ENCODE peak calls at places on chromosomes 5 and 9, in ten cellular contexts. I is PC-3, J is adrenal gland, L is fibroblast of pulmonary artery, K is cardiac fibroblast, E is suprapubic skin, W is fibroblast of lung, A is GM06990, R is neural crest cell, U is psoas muscle. B is an unnamed sample.

GRCh38 chr5:175520321-175520720 is 42.0 kb downstream of the SFXN1 start:
- DNase-seq in I (no peak), J (no peak), L (no peak), K (no peak), E (no peak), W (no peak), A (no peak), R (no peak), U (no peak), B (no peak)

GRCh38 chr9:136902259-136902821 is 16.0 kb downstream of the TRAF2 start:
- DNase-seq in I (peak; percentile 67), J (peak; percentile 87), L (peak; percentile 61), K (peak; percentile 86), E (peak; percentile 79), W (no peak), A (peak; percentile 80), R (no peak), U (peak; percentile 79), B (peak; percentile 76)

GRCh38 chr5:149559712-149560111 is 8.5 kb upstream of the CSNK1A1 start:
- DNase-seq in I (no peak), J (no peak), L (peak; percentile 76), K (peak; percentile 62), E (no peak), W (peak; percentile 83), A (no peak), R (no peak), U (no peak), B (no peak)

GRCh38 chr5:82635561-82636288 is 357.6 kb upstream of the RPS23 start:
- DNase-seq in I (peak; percentile 96), J (no peak), L (peak; percentile 18), K (peak; percentile 90), E (no peak), W (peak; percentile 83), A (no peak), R (no peak), U (no peak), B (no peak)

GRCh38 chr5:138575194-138576015 is at the start of gene HSPA9:
- DNase-seq in I (peak; percentile 98), J (peak; percentile 99), L (peak; percentile 100), K (peak; percentile 100), E (peak; percentile 98), W (peak; percentile 100), A (peak; percentile 96), R (peak; percentile 92), U (peak; percentile 99), B (peak; percentile 99)

GRCh38 chr9:5617749-5618148 is 11.2 kb upstream of the RIC1 start:
- DNase-seq in I (no peak), J (no peak), L (no peak), K (no peak), E (no peak), W (no peak), A (peak; percentile 73), R (no peak), U (no peak), B (no peak)

GRCh38 chr5:15601274-15601673 is 101.3 kb downstream of the FBXL7 start:
- DNase-seq in I (no peak), J (no peak), L (no peak), K (no peak), E (no peak), W (peak; percentile 23), A (no peak), R (no peak), U (no peak), B (peak; percentile 39)

GRCh38 chr9:113316032-113316431 is 12.9 kb upstream of the RNF183 start:
- DNase-seq in I (no peak), J (no peak), L (no peak), K (no peak), E (no peak), W (no peak), A (no peak), R (peak; percentile 6), U (no peak), B (no peak)

GRCh38 chr9:104907278-104907951 is 20.5 kb downstream of the ABCA1 start:
- DNase-seq in I (peak; percentile 64), J (peak; percentile 85), L (peak; percentile 90), K (peak; percentile 89), E (no peak), W (peak; percentile 79), A (no peak), R (no peak), U (no peak), B (no peak)

GRCh38 chr9:80410106-80410505 is 838.3 kb downstream of the TLE4 start:
- DNase-seq in I (no peak), J (peak; percentile 13), L (peak; percentile 3), K (peak; percentile 73), E (no peak), W (peak; percentile 38), A (no peak), R (peak; percentile 3), U (no peak), B (no peak)

DNA sequence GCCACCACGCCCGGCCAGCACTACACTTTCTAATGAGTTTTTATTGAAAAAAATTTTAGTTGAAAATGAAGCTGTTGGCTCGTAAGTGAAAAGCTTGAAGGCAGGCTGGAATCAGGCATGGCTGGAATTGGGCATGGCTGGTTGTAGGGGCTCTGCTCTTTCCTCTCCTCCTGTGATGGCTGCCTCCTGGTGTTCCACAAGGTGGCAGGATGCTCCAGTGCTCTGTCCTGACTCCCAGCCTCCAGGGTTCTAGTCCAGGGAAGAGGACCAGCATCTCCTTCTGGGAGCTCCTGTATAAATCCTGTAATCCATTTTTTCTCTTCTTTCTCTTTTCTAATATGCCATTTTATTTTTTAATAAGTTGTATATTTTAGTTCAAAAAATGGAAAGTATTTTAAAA is 57.2 kb upstream of the DHFR start:
- DNase-seq in I (peak; percentile 37), J (no peak), L (peak; percentile 49), K (peak; percentile 47), E (no peak), W (peak; percentile 47), A (no peak), R (peak; percentile 5), U (no peak), B (peak; percentile 68)
- TF ChIP-seq CTCF in I (peak; percentile 52), J (no peak), L (peak; percentile 62), K (peak; percentile 58), E (no peak), W (peak; percentile 58), A (peak; percentile 47), R (peak; percentile 58), U (no peak), B (peak; percentile 85)

GRCh38 chr5:113084402-113085083 is 107.9 kb downstream of the DCP2 start:
- DNase-seq in I (no peak), J (no peak), L (no peak), K (no peak), E (no peak), W (no peak), A (no peak), R (no peak), U (no peak), B (peak; percentile 97)
- TF ChIP-seq CTCF in I (peak; percentile 19), J (no peak), L (no peak), K (no peak), E (no peak), W (no peak), A (no peak), R (no peak), U (no peak), B (peak; percentile 61)

GRCh38 chr5:61675015-61675692 is 343.1 kb downstream of the ZSWIM6 start:
- DNase-seq in I (peak; percentile 8), J (no peak), L (no peak), K (no peak), E (no peak), W (no peak), A (no peak), R (peak; percentile 31), U (no peak), B (no peak)
- TF ChIP-seq CTCF in I (no peak), J (no peak), L (no peak), K (no peak), E (no peak), W (no peak), A (no peak), R (no peak), U (no peak), B (no peak)

DNA sequence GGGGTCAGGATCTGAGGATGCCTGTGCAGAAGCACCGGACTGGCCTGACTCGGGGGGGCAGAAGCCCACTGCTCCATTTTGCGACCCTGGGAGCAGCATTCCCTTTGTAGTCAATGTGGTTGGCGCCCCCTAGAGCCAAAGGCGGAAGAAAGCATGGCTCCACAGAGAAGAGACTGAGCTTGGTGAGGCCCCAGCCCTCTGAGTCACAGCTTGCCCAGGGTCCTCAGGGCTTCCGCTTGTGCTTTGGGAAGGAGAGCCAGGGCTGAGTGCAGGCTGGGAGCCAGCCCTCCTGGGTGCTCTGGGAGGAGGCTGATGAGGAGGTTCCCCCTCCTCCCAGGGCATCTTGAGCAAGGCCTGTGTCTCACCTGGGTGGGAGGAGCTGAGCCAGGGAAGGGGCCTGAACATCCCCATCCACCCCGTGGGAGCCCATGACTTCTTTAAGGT is 5.5 kb upstream of the AQP3 start:
- DNase-seq in I (peak; percentile 86), J (peak; percentile 77), L (peak; percentile 85), K (peak; percentile 86), E (no peak), W (peak; percentile 81), A (peak; percentile 54), R (peak; percentile 79), U (no peak), B (peak; percentile 84)
- TF ChIP-seq CTCF in I (peak; percentile 88), J (peak; percentile 34), L (peak; percentile 89), K (peak; percentile 93), E (peak; percentile 31), W (peak; percentile 87), A (peak; percentile 87), R (peak; percentile 75), U (peak; percentile 30), B (peak; percentile 89)

GRCh38 chr9:121720311-121720991 is 69.0 kb downstream of the DAB2IP start:
- DNase-seq in I (peak; percentile 35), J (no peak), L (no peak), K (no peak), E (no peak), W (no peak), A (no peak), R (no peak), U (no peak), B (no peak)
- TF ChIP-seq CTCF in I (no peak), J (no peak), L (no peak), K (no peak), E (no peak), W (no peak), A (no peak), R (no peak), U (no peak), B (peak; percentile 21)

DNA sequence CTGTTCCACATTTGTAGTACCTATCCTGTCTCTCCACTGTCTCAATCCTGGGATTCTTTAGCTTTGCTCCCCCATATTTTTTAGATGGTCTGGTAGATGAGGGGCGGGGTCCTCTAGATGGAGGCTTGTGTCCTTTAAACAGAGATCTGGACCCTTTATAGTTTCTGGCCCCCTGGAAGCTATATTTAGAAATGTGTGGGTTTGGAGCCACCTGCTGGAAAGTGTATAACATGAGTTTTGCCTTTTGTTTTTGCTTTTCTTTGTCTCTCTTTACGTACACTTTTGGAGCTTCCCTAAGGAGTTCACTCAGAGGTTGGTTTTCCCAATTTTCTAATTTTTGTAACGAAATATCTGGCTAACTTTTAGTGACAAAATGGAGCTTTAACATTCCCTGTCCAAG is 110.7 kb downstream of the CFAP95 start:
- DNase-seq in I (peak; percentile 22), J (no peak), L (peak; percentile 46), K (peak; percentile 39), E (no peak), W (no peak), A (no peak), R (peak; percentile 22), U (no peak), B (peak; percentile 42)
- TF ChIP-seq CTCF in I (peak; percentile 69), J (no peak), L (peak; percentile 59), K (peak; percentile 48), E (no peak), W (peak; percentile 33), A (peak; percentile 27), R (peak; percentile 50), U (no peak), B (peak; percentile 77)

GRCh38 chr9:16870606-16871357 is at the start of gene BNC2:
- DNase-seq in I (peak; percentile 39), J (peak; percentile 44), L (peak; percentile 71), K (peak; percentile 61), E (peak; percentile 74), W (peak; percentile 71), A (peak; percentile 11), R (peak; percentile 67), U (peak; percentile 82), B (peak; percentile 61)
- TF ChIP-seq CTCF in I (no peak), J (no peak), L (peak; percentile 6), K (no peak), E (no peak), W (no peak), A (no peak), R (peak; percentile 29), U (no peak), B (no peak)

B was measured in BE2C.